ENCODE peak calls at places on chromosome 2, in five cellular contexts. One of them, this sample, is unnamed.

GRCh38 chr2:121906170-121906569 is 150.7 kb downstream of the TSN start:
- DNase-seq in H9: no peak
- DNase-seq in left ventricle myocardium inferior: no peak
- DNase-seq in NAMALWA: no peak
- DNase-seq in NCI-H1436: no peak
- DNase-seq in this sample: no peak

GRCh38 chr2:24327988-24328387 is 32.3 kb downstream of the ITSN2 start:
- DNase-seq in H9: no peak
- DNase-seq in left ventricle myocardium inferior: no peak
- DNase-seq in NAMALWA: no peak
- DNase-seq in NCI-H1436: no peak
- DNase-seq in this sample: peak; percentile 37

GRCh38 chr2:232245111-232245510 is 133.4 kb upstream of the ALPP start:
- DNase-seq in H9: no peak
- DNase-seq in left ventricle myocardium inferior: no peak
- DNase-seq in NAMALWA: no peak
- DNase-seq in NCI-H1436: no peak
- DNase-seq in this sample: no peak

GRCh38 chr2:8324164-8324848 is 357.6 kb upstream of the ID2 start:
- DNase-seq in H9: no peak
- DNase-seq in left ventricle myocardium inferior: no peak
- DNase-seq in NAMALWA: no peak
- DNase-seq in NCI-H1436: peak; percentile 28
- DNase-seq in this sample: no peak

GRCh38 chr2:112077814-112078213 is 22.7 kb downstream of the TMEM87B start:
- DNase-seq in H9: peak; percentile 52
- DNase-seq in left ventricle myocardium inferior: no peak
- DNase-seq in NAMALWA: no peak
- DNase-seq in NCI-H1436: peak; percentile 8
- DNase-seq in this sample: no peak

GRCh38 chr2:20525041-20526035 is 78.5 kb downstream of the RHOB start:
- DNase-seq in H9: peak; percentile 25
- DNase-seq in left ventricle myocardium inferior: no peak
- DNase-seq in NAMALWA: peak; percentile 5
- DNase-seq in NCI-H1436: peak; percentile 61
- DNase-seq in this sample: no peak

GRCh38 chr2:23606968-23607367 is 222.0 kb downstream of the KLHL29 start:
- DNase-seq in H9: no peak
- DNase-seq in left ventricle myocardium inferior: no peak
- DNase-seq in NAMALWA: no peak
- DNase-seq in NCI-H1436: no peak
- DNase-seq in this sample: no peak

GRCh38 chr2:184814428-184814827 is 216.1 kb downstream of the ZNF804A start:
- DNase-seq in H9: no peak
- DNase-seq in left ventricle myocardium inferior: no peak
- DNase-seq in NAMALWA: no peak
- DNase-seq in NCI-H1436: peak; percentile 19
- DNase-seq in this sample: peak; percentile 55

GRCh38 chr2:85049236-85049635 is 78.3 kb downstream of the KCMF1 start:
- DNase-seq in H9: no peak
- DNase-seq in left ventricle myocardium inferior: no peak
- DNase-seq in NAMALWA: no peak
- DNase-seq in NCI-H1436: no peak
- DNase-seq in this sample: no peak

This sample was measured in NCI-H2227 treated with DMSO at 0.1 percent for 48 hours.